ENCODE peak calls at places on chromosomes 2 and 18, in seven cellular contexts. L is neural crest cell, P is suprapubic skin, H is WTC11, Y is heart right ventricle, M is GM10248, N is tibial nerve. J is an unnamed sample.

GRCh38 chr2:85675866-85676548 is 8.0 kb upstream of the SFTPB start:
- DNase-seq in L (no peak), P (peak; percentile 32), H (no peak), Y (no peak), M (no peak), N (no peak), J (no peak)

GRCh38 chr2:73075477-73076373 is 4.2 kb upstream of the SFXN5 start:
- DNase-seq in L (no peak), P (no peak), H (no peak), Y (peak; percentile 69), M (no peak), N (peak; percentile 54), J (no peak)

GRCh38 chr2:168203762-168204693 is 43.4 kb downstream of the STK39 start:
- DNase-seq in L (no peak), P (no peak), H (peak; percentile 38), Y (no peak), M (no peak), N (no peak), J (no peak)

GRCh38 chr2:157758586-157758985 is 117.5 kb downstream of the ACVR1 start:
- DNase-seq in L (no peak), P (no peak), H (no peak), Y (no peak), M (no peak), N (no peak), J (no peak)

GRCh38 chr2:233807966-233808892 is 30.1 kb downstream of the MROH2A start:
- DNase-seq in L (no peak), P (peak; percentile 61), H (no peak), Y (no peak), M (no peak), N (no peak), J (peak; percentile 58)

GRCh38 chr18:3713708-3714107 is 263.7 kb downstream of the TGIF1 start:
- DNase-seq in L (no peak), P (no peak), H (no peak), Y (no peak), M (no peak), N (no peak), J (no peak)

GRCh38 chr2:175931751-175932295 is 70.2 kb downstream of the LNPK start:
- DNase-seq in L (no peak), P (no peak), H (no peak), Y (no peak), M (no peak), N (no peak), J (no peak)

GRCh38 chr2:197306691-197307030 is 3.9 kb downstream of the ANKRD44 start:
- DNase-seq in L (no peak), P (no peak), H (no peak), Y (peak; percentile 42), M (no peak), N (no peak), J (peak; percentile 87)

GRCh38 chr2:203722411-203722810 is 16.0 kb downstream of the CD28 start:
- DNase-seq in L (no peak), P (no peak), H (no peak), Y (no peak), M (no peak), N (no peak), J (no peak)

GRCh38 chr2:134117651-134118050 is 136.2 kb upstream of the MGAT5 start:
- DNase-seq in L (no peak), P (no peak), H (no peak), Y (no peak), M (no peak), N (no peak), J (no peak)

GRCh38 chr2:160331258-160332025 is 131.4 kb upstream of the ITGB6 start:
- DNase-seq in L (no peak), P (no peak), H (no peak), Y (peak; percentile 55), M (no peak), N (no peak), J (no peak)

GRCh38 chr2:160329196-160329595 is 129.1 kb upstream of the ITGB6 start:
- DNase-seq in L (no peak), P (no peak), H (no peak), Y (no peak), M (no peak), N (no peak), J (no peak)

GRCh38 chr2:160333324-160334027 is 133.4 kb upstream of the ITGB6 start:
- DNase-seq in L (no peak), P (no peak), H (no peak), Y (no peak), M (no peak), N (no peak), J (no peak)

GRCh38 chr2:160334028-160334729 is 134.1 kb upstream of the ITGB6 start:
- DNase-seq in L (no peak), P (no peak), H (no peak), Y (no peak), M (no peak), N (no peak), J (no peak)

GRCh38 chr2:160332318-160332717 is 132.2 kb upstream of the ITGB6 start:
- DNase-seq in L (no peak), P (no peak), H (no peak), Y (peak; percentile 37), M (no peak), N (no peak), J (no peak)
- TF ChIP-seq CTCF in L (no peak), P (no peak), H (no peak), Y (peak; percentile 21), M (no peak), N (no peak), J (no peak)

DNA sequence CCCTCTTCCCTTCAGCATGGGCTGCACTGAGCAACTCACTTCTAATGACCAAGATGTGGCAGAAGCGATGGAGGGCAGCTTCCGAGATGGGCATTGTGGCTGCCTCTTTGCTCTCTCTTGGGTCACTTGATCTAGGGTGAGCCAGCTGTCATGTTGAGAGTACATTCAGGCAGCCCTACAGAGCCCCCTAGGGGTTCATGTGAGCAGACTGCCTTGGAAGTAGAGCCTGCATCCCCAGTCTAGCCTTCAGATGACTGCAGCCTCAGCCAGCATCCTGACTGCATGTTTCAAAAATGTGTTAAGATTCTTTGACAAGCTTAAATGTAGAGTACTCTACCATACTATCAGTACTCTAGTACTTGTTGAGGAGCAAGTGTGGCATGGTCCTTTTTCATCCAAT is 143.9 kb downstream of the NCK2 start:
- DNase-seq in L (no peak), P (no peak), H (no peak), Y (no peak), M (no peak), N (no peak), J (peak; percentile 53)
- TF ChIP-seq CTCF in L (peak; percentile 32), P (no peak), H (no peak), Y (peak; percentile 28), M (no peak), N (no peak), J (no peak)

DNA sequence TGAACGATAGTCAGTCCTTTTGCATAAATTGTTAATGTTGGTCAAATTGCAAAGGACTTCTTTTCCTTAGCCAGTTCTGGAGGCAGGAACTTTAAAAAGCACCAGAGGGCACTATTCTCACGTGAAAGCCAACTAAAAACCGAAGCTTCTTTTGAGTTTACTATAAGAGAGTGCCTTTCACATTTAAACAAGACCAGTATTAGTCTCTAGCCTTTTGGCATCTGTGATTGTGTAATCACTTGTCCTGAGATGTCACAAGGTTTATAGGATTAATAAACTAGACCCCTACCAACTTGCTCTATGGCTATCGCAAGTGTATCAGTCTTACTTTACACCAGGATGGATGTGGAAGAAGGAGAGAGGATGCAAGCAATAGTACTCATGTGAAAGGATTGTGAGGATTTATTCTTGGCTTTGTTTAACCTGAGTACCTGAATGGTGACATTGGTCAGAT is 14.4 kb upstream of the STAT4 start:
- DNase-seq in L (no peak), P (no peak), H (no peak), Y (no peak), M (peak; percentile 31), N (no peak), J (no peak)
- TF ChIP-seq CTCF in L (peak; percentile 78), P (peak; percentile 51), H (peak; percentile 38), Y (peak; percentile 72), M (peak; percentile 45), N (peak; percentile 68), J (peak; percentile 41)

GRCh38 chr2:39919511-39920317 is 140.7 kb upstream of the THUMPD2 start:
- DNase-seq in L (no peak), P (no peak), H (no peak), Y (no peak), M (no peak), N (no peak), J (no peak)

GRCh38 chr2:39925312-39925711 is 146.3 kb upstream of the THUMPD2 start:
- DNase-seq in L (no peak), P (no peak), H (no peak), Y (no peak), M (no peak), N (no peak), J (no peak)

GRCh38 chr2:39918886-39919285 is 139.8 kb upstream of the THUMPD2 start:
- DNase-seq in L (no peak), P (no peak), H (no peak), Y (no peak), M (no peak), N (no peak), J (no peak)

GRCh38 chr2:39922679-39923416 is 143.8 kb upstream of the THUMPD2 start:
- DNase-seq in L (no peak), P (no peak), H (no peak), Y (no peak), M (no peak), N (no peak), J (no peak)

DNA sequence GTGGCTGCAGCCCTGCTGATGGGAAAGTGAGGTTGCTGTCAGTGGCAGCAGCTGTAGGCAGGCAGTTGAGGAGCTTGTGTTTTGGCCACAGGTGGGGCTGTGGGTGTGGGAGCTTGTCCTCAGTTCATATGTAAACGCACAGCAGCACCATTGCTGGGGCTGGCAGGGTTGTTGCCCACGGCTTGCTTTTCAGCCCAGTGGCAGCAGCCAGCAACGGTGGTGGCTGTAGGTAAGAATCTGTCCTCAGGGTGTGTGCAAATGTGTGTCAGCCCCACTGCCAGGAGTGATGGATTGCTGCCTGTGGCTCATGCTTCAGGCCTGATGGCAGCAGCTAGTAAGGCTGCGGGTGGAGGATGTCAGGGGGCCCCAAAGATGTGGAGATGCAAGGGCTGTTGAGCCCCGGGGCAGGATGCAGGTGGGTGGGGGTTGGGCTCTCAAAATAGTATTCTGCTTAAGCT is 141.3 kb upstream of the THUMPD2 start:
- DNase-seq in L (no peak), P (no peak), H (peak; percentile 19), Y (no peak), M (no peak), N (no peak), J (no peak)
- TF ChIP-seq CTCF in L (no peak), P (no peak), H (no peak), Y (no peak), M (no peak), N (no peak), J (no peak)

GRCh38 chr2:61900246-61900645 is 5.2 kb upstream of the COMMD1 start:
- DNase-seq in L (no peak), P (no peak), H (no peak), Y (no peak), M (no peak), N (no peak), J (no peak)

DNA sequence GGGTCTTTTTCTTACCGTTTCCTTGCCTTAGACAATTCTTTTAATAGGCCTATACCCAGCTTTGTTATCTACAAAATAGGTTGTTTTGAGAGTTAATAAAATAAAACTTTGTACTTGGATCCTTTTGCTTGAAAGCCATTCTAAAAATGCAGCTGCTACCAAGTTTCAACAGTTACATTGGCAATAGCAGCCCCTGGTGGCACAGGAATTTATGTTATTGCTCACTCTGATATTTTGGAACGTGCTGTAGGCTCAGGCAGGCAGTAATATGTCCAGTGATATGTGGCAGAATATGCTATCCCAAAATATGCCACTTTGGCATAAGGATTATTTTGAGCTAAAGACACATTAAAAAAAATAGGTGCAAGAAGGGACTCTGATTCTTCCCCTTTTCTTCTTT is 6.7 kb upstream of the COMMD1 start:
- DNase-seq in L (no peak), P (no peak), H (no peak), Y (no peak), M (no peak), N (no peak), J (no peak)
- TF ChIP-seq CTCF in L (peak; percentile 51), P (peak; percentile 8), H (no peak), Y (peak; percentile 31), M (peak; percentile 34), N (no peak), J (no peak)

GRCh38 chr2:95391641-95392310 is 10.7 kb upstream of the FAHD2A start:
- DNase-seq in L (no peak), P (no peak), H (no peak), Y (no peak), M (peak; percentile 8), N (no peak), J (peak; percentile 55)
- TF ChIP-seq CTCF in L (no peak), P (no peak), H (no peak), Y (no peak), M (no peak), N (no peak), J (no peak)

J was measured in coronary artery.